ENCODE peak calls at places on chromosomes 5 and 9, in nine cellular contexts. One of them, this sample, is unnamed.

GRCh38 chr9:134301387-134302129 is 24.7 kb upstream of the RXRA start:
- DNase-seq in astrocyte of the spinal cord: no peak
- DNase-seq in AG09319: no peak
- DNase-seq in A549: no peak
- DNase-seq in fibroblast of the aortic adventitia: no peak
- DNase-seq in heart left ventricle: peak
- DNase-seq in neural crest cell: no peak
- DNase-seq in GM13977: peak
- DNase-seq in H1: no peak
- DNase-seq in this sample: no peak

GRCh38 chr5:143341807-143342570 is 61.5 kb downstream of the NR3C1 start:
- DNase-seq in H1: no peak
- DNase-seq in GM13977: no peak
- DNase-seq in neural crest cell: no peak
- DNase-seq in fibroblast of the aortic adventitia: peak
- DNase-seq in AG09319: no peak
- DNase-seq in astrocyte of the spinal cord: peak
- DNase-seq in A549: peak
- DNase-seq in heart left ventricle: no peak
- DNase-seq in this sample: no peak

GRCh38 chr9:116626762-116627161 is 60.3 kb upstream of the TRIM32 start:
- DNase-seq in A549: no peak
- DNase-seq in astrocyte of the spinal cord: no peak
- DNase-seq in H1: no peak
- DNase-seq in GM13977: no peak
- DNase-seq in heart left ventricle: no peak
- DNase-seq in neural crest cell: no peak
- DNase-seq in AG09319: no peak
- DNase-seq in fibroblast of the aortic adventitia: no peak
- DNase-seq in this sample: no peak

GRCh38 chr5:138449501-138450239 is 10.8 kb downstream of the REEP2 start:
- DNase-seq in astrocyte of the spinal cord: peak
- DNase-seq in A549: peak
- DNase-seq in GM13977: peak
- DNase-seq in neural crest cell: peak
- DNase-seq in heart left ventricle: peak
- DNase-seq in AG09319: peak
- DNase-seq in fibroblast of the aortic adventitia: peak
- DNase-seq in H1: no peak
- DNase-seq in this sample: peak

GRCh38 chr9:85258823-85259370 is 482.9 kb downstream of the AGTPBP1 start:
- DNase-seq in heart left ventricle: peak
- DNase-seq in A549: peak
- DNase-seq in AG09319: peak
- DNase-seq in astrocyte of the spinal cord: peak
- DNase-seq in neural crest cell: peak
- DNase-seq in H1: peak
- DNase-seq in GM13977: peak
- DNase-seq in fibroblast of the aortic adventitia: peak
- DNase-seq in this sample: peak

GRCh38 chr5:119329701-119330100 is 26.1 kb upstream of the TNFAIP8 start:
- DNase-seq in H1: no peak
- DNase-seq in heart left ventricle: no peak
- DNase-seq in neural crest cell: no peak
- DNase-seq in AG09319: no peak
- DNase-seq in fibroblast of the aortic adventitia: no peak
- DNase-seq in A549: no peak
- DNase-seq in astrocyte of the spinal cord: no peak
- DNase-seq in GM13977: no peak
- DNase-seq in this sample: no peak

GRCh38 chr9:132268725-132269352 is 85.9 kb downstream of the SETX start:
- DNase-seq in H1: peak
- DNase-seq in A549: peak
- DNase-seq in neural crest cell: peak
- DNase-seq in GM13977: peak
- DNase-seq in AG09319: no peak
- DNase-seq in fibroblast of the aortic adventitia: peak
- DNase-seq in astrocyte of the spinal cord: peak
- DNase-seq in heart left ventricle: peak
- DNase-seq in this sample: peak

GRCh38 chr9:82206490-82206889 is 217.9 kb downstream of the SPATA31D1 start:
- DNase-seq in astrocyte of the spinal cord: no peak
- DNase-seq in A549: no peak
- DNase-seq in AG09319: no peak
- DNase-seq in H1: no peak
- DNase-seq in neural crest cell: no peak
- DNase-seq in GM13977: no peak
- DNase-seq in fibroblast of the aortic adventitia: no peak
- DNase-seq in heart left ventricle: no peak
- DNase-seq in this sample: no peak

GRCh38 chr5:73418244-73418691 is 30.3 kb downstream of the FOXD1 start:
- DNase-seq in heart left ventricle: no peak
- DNase-seq in A549: no peak
- DNase-seq in H1: no peak
- DNase-seq in fibroblast of the aortic adventitia: no peak
- DNase-seq in astrocyte of the spinal cord: peak
- DNase-seq in GM13977: no peak
- DNase-seq in neural crest cell: no peak
- DNase-seq in AG09319: no peak
- DNase-seq in this sample: no peak

GRCh38 chr9:127976498-127976897 is 4.3 kb downstream of the EEIG1 start:
- DNase-seq in AG09319: no peak
- DNase-seq in astrocyte of the spinal cord: no peak
- DNase-seq in H1: no peak
- DNase-seq in neural crest cell: no peak
- DNase-seq in fibroblast of the aortic adventitia: no peak
- DNase-seq in GM13977: no peak
- DNase-seq in A549: no peak
- DNase-seq in heart left ventricle: no peak
- DNase-seq in this sample: no peak

GRCh38 chr9:3285365-3286161 is 240.2 kb downstream of the RFX3 start:
- DNase-seq in H1: no peak
- DNase-seq in AG09319: no peak
- DNase-seq in fibroblast of the aortic adventitia: peak
- DNase-seq in astrocyte of the spinal cord: peak
- DNase-seq in neural crest cell: no peak
- DNase-seq in A549: no peak
- DNase-seq in GM13977: no peak
- DNase-seq in heart left ventricle: no peak
- DNase-seq in this sample: no peak

GRCh38 chr5:43305948-43306563 is 7.2 kb downstream of the HMGCS1 start:
- DNase-seq in A549: peak
- DNase-seq in H1: no peak
- DNase-seq in fibroblast of the aortic adventitia: peak
- DNase-seq in heart left ventricle: no peak
- DNase-seq in AG09319: peak
- DNase-seq in GM13977: peak
- DNase-seq in astrocyte of the spinal cord: peak
- DNase-seq in neural crest cell: no peak
- DNase-seq in this sample: peak

GRCh38 chr5:923473-923873 is 30.8 kb downstream of the TRIP13 start:
- DNase-seq in fibroblast of the aortic adventitia: peak
- DNase-seq in heart left ventricle: peak
- DNase-seq in astrocyte of the spinal cord: peak
- DNase-seq in A549: peak
- DNase-seq in neural crest cell: peak
- DNase-seq in H1: peak
- DNase-seq in GM13977: peak
- DNase-seq in AG09319: peak
- DNase-seq in this sample: peak

GRCh38 chr5:927172-928015 is 34.7 kb downstream of the TRIP13 start:
- DNase-seq in heart left ventricle: no peak
- DNase-seq in fibroblast of the aortic adventitia: no peak
- DNase-seq in GM13977: no peak
- DNase-seq in astrocyte of the spinal cord: no peak
- DNase-seq in AG09319: no peak
- DNase-seq in A549: no peak
- DNase-seq in neural crest cell: no peak
- DNase-seq in H1: no peak
- DNase-seq in this sample: no peak

GRCh38 chr5:929596-929995 is 36.9 kb downstream of the TRIP13 start:
- DNase-seq in heart left ventricle: no peak
- DNase-seq in fibroblast of the aortic adventitia: no peak
- DNase-seq in H1: no peak
- DNase-seq in astrocyte of the spinal cord: no peak
- DNase-seq in A549: no peak
- DNase-seq in AG09319: no peak
- DNase-seq in GM13977: no peak
- DNase-seq in neural crest cell: no peak
- DNase-seq in this sample: no peak

GRCh38 chr5:922745-923472 is 30.2 kb downstream of the TRIP13 start:
- DNase-seq in AG09319: no peak
- DNase-seq in H1: no peak
- DNase-seq in A549: no peak
- DNase-seq in GM13977: no peak
- DNase-seq in neural crest cell: no peak
- DNase-seq in heart left ventricle: no peak
- DNase-seq in astrocyte of the spinal cord: no peak
- DNase-seq in fibroblast of the aortic adventitia: no peak
- DNase-seq in this sample: no peak

DNA sequence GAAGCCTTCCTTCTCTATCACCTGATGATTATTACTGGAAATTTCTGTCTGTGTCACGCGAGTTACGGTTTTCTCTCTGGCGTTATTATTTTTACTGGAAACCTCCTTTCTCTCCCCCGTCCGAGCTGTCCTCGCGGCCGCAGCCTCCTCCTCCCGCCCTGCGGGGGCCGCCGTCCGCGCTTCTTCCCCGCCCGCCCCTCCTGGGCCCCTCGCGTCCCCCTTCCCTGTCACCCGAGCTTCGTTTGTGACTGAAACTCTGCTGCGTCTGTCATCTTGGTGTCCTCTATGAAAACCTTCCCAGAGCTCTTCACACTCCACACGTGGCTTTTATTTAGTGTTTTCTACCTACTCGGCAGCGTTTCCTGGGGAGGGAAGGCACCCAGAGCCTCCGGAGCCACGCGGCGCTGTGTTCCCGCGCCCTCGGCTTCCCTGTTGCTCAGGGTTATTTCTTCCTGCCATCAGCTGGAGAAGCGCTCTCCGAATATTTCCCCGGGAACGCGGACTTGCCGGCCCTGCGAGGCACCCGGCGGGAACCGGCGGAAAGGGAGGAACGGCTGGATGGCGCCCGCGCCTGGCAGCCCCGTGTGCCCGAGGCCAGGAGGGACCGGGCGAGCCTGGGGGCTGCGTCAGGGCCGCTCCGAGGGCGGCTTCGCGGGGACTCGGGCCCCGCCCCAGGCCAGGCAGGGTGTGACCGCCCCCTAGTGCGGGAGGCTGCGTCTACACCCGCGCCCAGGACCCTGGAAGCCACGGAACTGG is 33.9 kb downstream of the TRIP13 start:
- DNase-seq in AG09319: no peak
- DNase-seq in heart left ventricle: peak
- DNase-seq in A549: no peak
- DNase-seq in neural crest cell: peak
- DNase-seq in GM13977: peak
- DNase-seq in fibroblast of the aortic adventitia: peak
- DNase-seq in astrocyte of the spinal cord: peak
- DNase-seq in H1: no peak
- DNase-seq in this sample: peak
- TF ChIP-seq CTCF in AG09319: peak
- TF ChIP-seq CTCF in heart left ventricle: no peak
- TF ChIP-seq CTCF in A549: no peak
- TF ChIP-seq CTCF in neural crest cell: peak
- TF ChIP-seq CTCF in GM13977: peak
- TF ChIP-seq CTCF in fibroblast of the aortic adventitia: peak
- TF ChIP-seq CTCF in astrocyte of the spinal cord: peak
- TF ChIP-seq CTCF in H1: peak
- TF ChIP-seq CTCF in this sample: peak

GRCh38 chr9:136807281-136808074 is at the start of gene RABL6:
- DNase-seq in H1: no peak
- DNase-seq in GM13977: peak
- DNase-seq in heart left ventricle: peak
- DNase-seq in AG09319: peak
- DNase-seq in astrocyte of the spinal cord: peak
- DNase-seq in neural crest cell: peak
- DNase-seq in fibroblast of the aortic adventitia: peak
- DNase-seq in A549: peak
- DNase-seq in this sample: peak

GRCh38 chr9:136806631-136807201 is 1.0 kb upstream of the RABL6 start:
- DNase-seq in GM13977: peak
- DNase-seq in heart left ventricle: no peak
- DNase-seq in A549: no peak
- DNase-seq in H1: no peak
- DNase-seq in AG09319: no peak
- DNase-seq in astrocyte of the spinal cord: no peak
- DNase-seq in fibroblast of the aortic adventitia: no peak
- DNase-seq in neural crest cell: no peak
- DNase-seq in this sample: no peak

GRCh38 chr9:136806067-136806466 is 1.7 kb upstream of the RABL6 start:
- DNase-seq in AG09319: no peak
- DNase-seq in H1: no peak
- DNase-seq in astrocyte of the spinal cord: no peak
- DNase-seq in GM13977: peak
- DNase-seq in A549: no peak
- DNase-seq in heart left ventricle: no peak
- DNase-seq in fibroblast of the aortic adventitia: no peak
- DNase-seq in neural crest cell: no peak
- DNase-seq in this sample: peak

GRCh38 chr9:136808781-136809158 is 1.0 kb downstream of the RABL6 start:
- DNase-seq in AG09319: no peak
- DNase-seq in neural crest cell: no peak
- DNase-seq in astrocyte of the spinal cord: peak
- DNase-seq in fibroblast of the aortic adventitia: peak
- DNase-seq in A549: no peak
- DNase-seq in heart left ventricle: no peak
- DNase-seq in H1: no peak
- DNase-seq in GM13977: no peak
- DNase-seq in this sample: no peak

GRCh38 chr9:136808075-136808780 is 480 bp downstream of the RABL6 start:
- DNase-seq in astrocyte of the spinal cord: no peak
- DNase-seq in GM13977: peak
- DNase-seq in AG09319: no peak
- DNase-seq in neural crest cell: no peak
- DNase-seq in fibroblast of the aortic adventitia: no peak
- DNase-seq in heart left ventricle: peak
- DNase-seq in A549: no peak
- DNase-seq in H1: no peak
- DNase-seq in this sample: peak
- TF ChIP-seq CTCF in astrocyte of the spinal cord: no peak
- TF ChIP-seq CTCF in GM13977: no peak
- TF ChIP-seq CTCF in AG09319: no peak
- TF ChIP-seq CTCF in neural crest cell: no peak
- TF ChIP-seq CTCF in fibroblast of the aortic adventitia: no peak
- TF ChIP-seq CTCF in heart left ventricle: no peak
- TF ChIP-seq CTCF in A549: peak
- TF ChIP-seq CTCF in H1: no peak
- TF ChIP-seq CTCF in this sample: peak

GRCh38 chr5:135551593-135552447 is 16.1 kb upstream of the NEUROG1 start:
- DNase-seq in fibroblast of the aortic adventitia: peak
- DNase-seq in neural crest cell: peak
- DNase-seq in H1: no peak
- DNase-seq in heart left ventricle: peak
- DNase-seq in AG09319: peak
- DNase-seq in GM13977: peak
- DNase-seq in A549: peak
- DNase-seq in astrocyte of the spinal cord: peak
- DNase-seq in this sample: peak
- TF ChIP-seq CTCF in fibroblast of the aortic adventitia: peak
- TF ChIP-seq CTCF in neural crest cell: peak
- TF ChIP-seq CTCF in H1: peak
- TF ChIP-seq CTCF in heart left ventricle: peak
- TF ChIP-seq CTCF in AG09319: peak
- TF ChIP-seq CTCF in GM13977: peak
- TF ChIP-seq CTCF in A549: peak
- TF ChIP-seq CTCF in astrocyte of the spinal cord: peak
- TF ChIP-seq CTCF in this sample: peak

GRCh38 chr9:36063804-36064447 is 27.2 kb downstream of the RECK start:
- DNase-seq in heart left ventricle: no peak
- DNase-seq in H1: no peak
- DNase-seq in GM13977: no peak
- DNase-seq in neural crest cell: no peak
- DNase-seq in AG09319: no peak
- DNase-seq in astrocyte of the spinal cord: peak
- DNase-seq in fibroblast of the aortic adventitia: peak
- DNase-seq in A549: no peak
- DNase-seq in this sample: no peak
- TF ChIP-seq CTCF in heart left ventricle: no peak
- TF ChIP-seq CTCF in H1: no peak
- TF ChIP-seq CTCF in GM13977: no peak
- TF ChIP-seq CTCF in neural crest cell: no peak
- TF ChIP-seq CTCF in AG09319: no peak
- TF ChIP-seq CTCF in astrocyte of the spinal cord: no peak
- TF ChIP-seq CTCF in fibroblast of the aortic adventitia: no peak
- TF ChIP-seq CTCF in A549: no peak
- TF ChIP-seq CTCF in this sample: no peak

This sample was measured in GM20000.